ENCODE peak calls at places on chromosomes 5 and 9, in four cellular contexts. L is endothelial cell of umbilical vein, R is keratinocyte, Z is right cardiac atrium. E is an unnamed sample.

GRCh38 chr5:163105456-163105855 is 331.9 kb upstream of the CCNG1 start:
- DNase-seq in L (no peak), R (no peak), Z (no peak), E (no peak)

GRCh38 chr5:91332267-91333044 is 50.7 kb downstream of the ARRDC3 start:
- DNase-seq in R (no peak), L (no peak), Z (no peak), E (no peak)

GRCh38 chr9:133734600-133735414 is 3.3 kb downstream of the SARDH start:
- DNase-seq in Z (no peak), L (no peak), R (no peak), E (no peak)

GRCh38 chr9:133239533-133240090 is 30.6 kb upstream of the OBP2B start:
- DNase-seq in R (no peak), L (no peak), Z (no peak), E (no peak)

GRCh38 chr5:133868946-133869674 is 99.3 kb downstream of the C5orf15 start:
- DNase-seq in Z (peak), L (peak), R (peak), E (peak)

GRCh38 chr5:6962256-6962655 is 249.0 kb downstream of the TENT4A start:
- DNase-seq in R (no peak), L (no peak), Z (no peak), E (no peak)

GRCh38 chr5:115811406-115811805 is 5.1 kb downstream of the CDO1 start:
- DNase-seq in Z (no peak), L (no peak), R (no peak), E (no peak)

GRCh38 chr5:109852371-109853160 is 162.8 kb downstream of the MAN2A1 start:
- DNase-seq in R (no peak), L (no peak), Z (no peak), E (no peak)

GRCh38 chr5:148640471-148640870 is 13.9 kb downstream of the HTR4 start:
- DNase-seq in L (no peak), R (no peak), Z (no peak), E (no peak)

GRCh38 chr5:179262126-179262920 is 82.9 kb downstream of the ADAMTS2 start:
- DNase-seq in L (no peak), R (no peak), Z (no peak), E (no peak)

GRCh38 chr9:27086818-27087680 is 22.0 kb upstream of the TEK start:
- DNase-seq in Z (no peak), R (no peak), L (no peak), E (no peak)

GRCh38 chr9:122228191-122228905 is 409 bp downstream of the LHX6 start:
- DNase-seq in Z (peak), L (no peak), R (no peak), E (no peak)

GRCh38 chr9:122374885-122375420 is 4.1 kb downstream of the PTGS1 start:
- DNase-seq in R (no peak), Z (peak), L (peak), E (no peak)

GRCh38 chr9:127351182-127352166 is 45.5 kb upstream of the SLC2A8 start:
- DNase-seq in L (no peak), Z (no peak), R (no peak), E (no peak)

GRCh38 chr9:113966394-113966793 is 90.3 kb downstream of the ZNF618 start:
- DNase-seq in R (no peak), Z (peak), L (no peak), E (no peak)

GRCh38 chr9:128056887-128057723 is 10.0 kb downstream of the NAIF1 start:
- DNase-seq in L (no peak), R (no peak), Z (no peak), E (no peak)

GRCh38 chr9:78756813-78757510 is 460.0 kb downstream of the PSAT1 start:
- DNase-seq in Z (no peak), R (no peak), L (no peak), E (no peak)

GRCh38 chr5:58924306-58924705 is 341.4 kb downstream of the RAB3C start:
- DNase-seq in R (no peak), L (no peak), Z (no peak), E (no peak)

GRCh38 chr5:31232273-31232888 is 38.9 kb downstream of the CDH6 start:
- DNase-seq in Z (no peak), R (no peak), L (peak), E (no peak)

GRCh38 chr5:157670662-157671591 is at the start of gene C5orf52:
- DNase-seq in R (no peak), Z (peak), L (peak), E (no peak)

GRCh38 chr5:37730896-37731455 is 108.9 kb downstream of the GDNF start:
- DNase-seq in Z (no peak), L (no peak), R (no peak), E (no peak)

GRCh38 chr5:114416254-114416653 is 54.4 kb downstream of the KCNN2 start:
- DNase-seq in L (no peak), Z (no peak), R (no peak), E (no peak)

GRCh38 chr5:107430077-107430625 is 240.6 kb downstream of the EFNA5 start:
- DNase-seq in L (peak), R (no peak), Z (no peak), E (no peak)

GRCh38 chr5:55533806-55534435 is 843 bp downstream of the PLPP1 start:
- DNase-seq in L (peak), Z (no peak), R (no peak), E (no peak)

GRCh38 chr9:110911659-110912473 is 126.4 kb downstream of the LPAR1 start:
- DNase-seq in L (no peak), Z (no peak), R (no peak), E (no peak)

GRCh38 chr5:179608131-179608581 is 15.3 kb downstream of the HNRNPH1 start:
- DNase-seq in Z (peak), R (no peak), L (no peak), E (peak)

GRCh38 chr9:125807065-125807464 is 59.9 kb downstream of the PBX3 start:
- DNase-seq in R (no peak), L (no peak), Z (no peak), E (no peak)
- H3K27ac ChIP-seq in R (no peak), L (no peak), Z (no peak), E (no peak)

GRCh38 chr9:129576546-129577543 is 44.1 kb downstream of the C9orf50 start:
- DNase-seq in R (no peak), L (peak), Z (peak), E (no peak)
- H3K27ac ChIP-seq in R (no peak), L (peak), Z (no peak), E (no peak)

GRCh38 chr9:34450644-34451043 is 7.7 kb downstream of the FAM219A start:
- DNase-seq in R (no peak), L (no peak), Z (no peak), E (no peak)
- H3K27ac ChIP-seq in R (no peak), L (no peak), Z (peak), E (no peak)

DNA sequence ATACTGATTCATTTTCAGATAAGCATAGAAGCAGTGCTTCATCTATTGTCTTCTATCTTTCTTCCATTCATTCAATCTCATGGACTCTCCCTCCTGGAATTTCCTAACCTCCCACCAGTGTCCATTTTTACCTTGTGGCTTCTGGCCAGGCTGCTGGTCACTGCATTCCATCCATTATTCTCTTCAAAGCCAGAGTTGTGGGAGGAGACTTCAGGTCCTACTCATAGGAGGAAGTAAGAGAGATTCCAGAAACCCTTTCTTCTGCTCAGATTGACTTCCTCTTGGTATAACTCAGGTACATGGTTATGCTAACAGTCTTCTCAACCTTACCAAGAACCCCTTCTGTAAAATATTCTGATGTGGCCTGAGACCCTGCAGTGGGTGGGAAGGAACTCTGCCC is 153.3 kb upstream of the SLC12A2 start:
- DNase-seq in Z (no peak), R (no peak), L (peak), E (no peak)
- H3K27ac ChIP-seq in Z (no peak), R (no peak), L (no peak), E (no peak)

GRCh38 chr9:91078041-91078441 is 276.4 kb downstream of the SYK start:
- DNase-seq in R (no peak), Z (no peak), L (no peak), E (no peak)
- H3K27ac ChIP-seq in R (no peak), Z (no peak), L (no peak), E (no peak)

GRCh38 chr9:80074439-80074838 is 502.7 kb downstream of the TLE4 start:
- DNase-seq in Z (peak), L (peak), R (no peak), E (no peak)

GRCh38 chr9:80072406-80072805 is 500.6 kb downstream of the TLE4 start:
- DNase-seq in L (no peak), R (no peak), Z (no peak), E (no peak)

GRCh38 chr9:80066931-80067330 is 495.2 kb downstream of the TLE4 start:
- DNase-seq in Z (no peak), L (no peak), R (no peak), E (no peak)

GRCh38 chr9:80076105-80076504 is 504.3 kb downstream of the TLE4 start:
- DNase-seq in L (no peak), Z (no peak), R (no peak), E (no peak)

DNA sequence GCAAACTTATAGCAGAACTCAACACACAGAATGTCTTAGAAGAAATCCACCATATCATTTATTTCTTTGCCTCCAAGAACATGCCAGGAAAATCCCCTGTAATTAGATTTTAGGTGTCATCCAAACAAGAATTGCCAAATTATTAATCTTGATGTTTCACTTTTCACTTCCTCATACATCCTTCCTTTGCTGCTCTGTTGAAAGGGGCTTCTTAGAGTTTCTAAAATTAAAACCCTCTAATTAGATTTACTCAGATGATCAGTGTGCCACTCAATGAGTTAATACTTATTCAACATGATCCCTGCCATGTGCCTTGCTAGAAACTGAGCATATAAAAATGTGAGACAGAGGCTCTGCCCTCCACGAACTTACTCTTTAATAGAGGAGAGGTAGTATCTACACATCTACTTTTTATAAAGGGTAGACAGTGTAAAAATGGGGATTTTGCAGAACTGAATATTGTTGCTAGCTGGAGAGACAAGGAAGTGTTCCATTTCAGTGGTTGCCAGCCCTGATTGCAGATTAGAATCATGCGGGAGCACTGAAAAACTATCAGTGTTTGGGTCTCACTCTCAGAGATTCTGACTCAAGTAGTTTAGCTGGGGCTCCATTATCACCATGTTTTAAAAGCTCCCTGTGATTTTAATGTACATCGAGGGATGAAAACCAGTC is 498.4 kb downstream of the TLE4 start:
- DNase-seq in R (no peak), L (no peak), Z (no peak), E (no peak)
- H3K27ac ChIP-seq in R (no peak), L (no peak), Z (no peak), E (no peak)

DNA sequence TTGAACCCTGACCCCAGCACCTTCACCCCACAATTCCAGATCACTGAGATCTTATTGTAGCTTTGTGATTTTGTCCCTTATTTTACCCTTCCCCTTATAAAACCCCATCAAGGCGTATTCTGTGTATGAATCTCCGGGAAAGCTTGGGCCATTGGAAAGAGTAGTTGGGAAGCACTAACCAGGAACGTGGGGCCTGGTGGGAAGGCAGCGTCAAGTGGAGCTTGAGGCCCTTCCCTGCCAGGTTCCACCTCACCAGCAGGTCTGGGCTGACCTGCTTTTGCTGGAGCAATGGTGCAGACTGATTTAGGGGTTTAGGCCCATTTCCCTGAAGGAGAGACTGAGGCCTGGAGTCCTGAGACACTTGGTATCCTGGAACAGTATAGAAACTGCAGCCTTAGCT is 9.3 kb downstream of the PHF2 start:
- DNase-seq in Z (no peak), L (no peak), R (no peak), E (no peak)
- H3K27ac ChIP-seq in Z (no peak), L (no peak), R (no peak), E (no peak)

DNA sequence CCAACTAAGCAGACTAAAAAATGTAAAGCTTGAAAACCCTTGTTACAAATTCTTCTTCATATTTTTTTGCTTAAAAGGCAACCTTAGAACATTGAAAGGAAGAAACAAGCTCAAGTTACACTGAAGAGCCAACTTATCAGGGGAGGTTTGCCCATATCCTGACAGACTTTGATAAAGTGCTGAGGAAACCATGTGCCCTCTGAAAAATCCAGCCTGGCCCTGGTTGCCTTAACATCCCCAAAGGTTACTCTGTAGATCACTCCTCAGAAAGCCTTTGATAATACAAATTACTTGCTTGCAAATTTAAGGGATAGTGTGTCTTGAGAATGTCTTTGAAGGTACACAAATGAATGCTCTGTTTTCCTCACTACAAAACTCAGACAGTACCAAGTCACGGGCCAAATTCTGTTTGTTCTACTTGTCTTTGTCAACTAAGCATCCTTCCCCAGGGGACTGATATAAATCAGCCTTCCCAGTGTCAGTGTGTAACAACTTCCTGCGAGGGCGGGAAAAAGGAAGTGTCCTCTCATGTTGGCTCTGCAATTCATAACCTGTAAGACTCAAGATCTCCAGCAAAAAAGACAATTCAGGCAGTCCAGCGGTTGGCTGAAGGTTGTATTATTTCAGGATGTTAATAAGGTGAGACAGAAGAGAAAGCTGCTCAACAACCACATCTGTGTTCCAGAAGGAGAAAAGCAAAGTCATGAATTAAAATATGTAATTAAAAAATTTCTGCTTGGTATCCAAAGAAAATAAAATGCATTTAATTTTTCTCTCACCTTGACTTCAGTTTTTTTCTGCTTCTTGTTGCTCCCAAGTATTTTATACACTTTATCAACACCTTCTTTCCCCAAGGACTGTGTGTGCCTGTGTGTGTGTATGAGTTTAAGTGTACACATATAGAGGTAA is 199.9 kb downstream of the PIK3R1 start:
- DNase-seq in L (peak), Z (no peak), R (no peak), E (no peak)
- H3K27ac ChIP-seq in L (no peak), Z (no peak), R (no peak), E (no peak)

DNA sequence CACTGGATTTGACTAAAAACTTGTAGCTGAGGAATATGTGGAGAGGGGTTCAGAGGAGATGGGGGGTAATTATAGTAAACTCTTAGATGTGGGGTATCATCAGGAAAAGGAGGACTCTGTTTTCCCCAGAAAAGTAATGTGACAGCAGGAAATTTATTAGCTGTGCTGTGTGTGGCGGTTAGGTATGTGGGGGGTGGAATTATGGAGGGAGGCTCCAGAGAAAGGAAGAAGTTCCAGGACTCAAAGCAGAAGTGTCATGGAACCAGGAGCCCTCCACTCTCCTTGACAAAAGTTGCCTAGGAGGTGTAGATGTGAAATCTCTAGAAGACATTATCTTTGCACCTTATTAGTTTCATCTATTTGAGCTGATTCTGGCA is 18.0 kb downstream of the NR2F1 start:
- DNase-seq in L (no peak), Z (no peak), R (no peak), E (no peak)
- H3K27ac ChIP-seq in L (no peak), Z (no peak), R (no peak), E (no peak)

GRCh38 chr9:5499889-5500398 is 10.4 kb upstream of the PDCD1LG2 start:
- DNase-seq in Z (no peak), L (peak), R (no peak), E (no peak)
- H3K27ac ChIP-seq in Z (peak), L (peak), R (peak), E (no peak)

E was measured in effector memory CD4-positive, alpha-beta T cell.